ENCODE peak calls at places on chromosomes 4 and X, in four cellular contexts. D, L, E and K are unnamed samples. For H3K4me1, the result is how much of the 10 kb centered on the place peaks cover.

GRCh38 chr4:176359590-176359989 is 39.8 kb downstream of the SPCS3 start:
- DNase-seq in D (no peak), L (no peak), E (no peak), K (no peak)

GRCh38 chrX:47146121-47146935 is 1.3 kb downstream of the RBM10 start:
- DNase-seq in E (no peak), D (no peak), L (no peak), K (no peak)

GRCh38 chr4:147714575-147715401 is 17.1 kb upstream of the ARHGAP10 start:
- DNase-seq in E (no peak), L (no peak), D (no peak), K (no peak)

GRCh38 chrX:129577473-129577872 is 37.4 kb downstream of the OCRL start:
- DNase-seq in L (peak), E (no peak), D (peak), K (no peak)

GRCh38 chr4:20868108-20868507 is 167.8 kb downstream of the PACRGL start:
- DNase-seq in E (no peak), L (no peak), D (no peak), K (no peak)

GRCh38 chr4:181757921-181758320 is 485.3 kb upstream of the TENM3 start:
- DNase-seq in L (no peak), D (no peak), E (no peak), K (no peak)

GRCh38 chr4:111689731-111690130 is 455.5 kb upstream of the FAM241A start:
- DNase-seq in E (no peak), L (no peak), D (no peak), K (no peak)

GRCh38 chr4:55879224-55879623 is 25.8 kb downstream of the EXOC1 start:
- DNase-seq in L (no peak), E (no peak), D (no peak), K (no peak)

GRCh38 chr4:39472396-39472795 is 13.5 kb downstream of the LIAS start:
- DNase-seq in L (no peak), E (no peak), D (no peak), K (no peak)

GRCh38 chr4:153887217-153887616 is 98.3 kb upstream of the SFRP2 start:
- DNase-seq in L (no peak), D (no peak), E (no peak), K (no peak)

GRCh38 chr4:39134674-39135073 is 47.7 kb upstream of the WDR19 start:
- DNase-seq in L (no peak), E (no peak), D (no peak), K (no peak)

GRCh38 chrX:100649550-100650356 is 5.8 kb downstream of the SRPX2 start:
- DNase-seq in L (no peak), D (peak), E (no peak), K (peak)

GRCh38 chr4:139245590-139245989 is 34.4 kb downstream of the MGARP start:
- DNase-seq in L (no peak), E (no peak), D (no peak), K (no peak)

GRCh38 chrX:123108513-123109427 is 75.3 kb upstream of the GRIA3 start:
- DNase-seq in D (no peak), L (no peak), E (no peak), K (no peak)

GRCh38 chrX:153633048-153633447 is 14.0 kb upstream of the DUSP9 start:
- DNase-seq in E (no peak), D (no peak), L (no peak), K (no peak)

GRCh38 chr4:162274354-162274753 is 110.6 kb upstream of the FSTL5 start:
- DNase-seq in L (no peak), E (peak), D (no peak), K (no peak)

GRCh38 chr4:74692973-74693372 is 101.3 kb downstream of the BTC start:
- DNase-seq in D (no peak), L (no peak), E (no peak), K (no peak)

GRCh38 chrX:8726031-8726652 is 5.8 kb downstream of the ANOS1 start:
- DNase-seq in D (no peak), E (no peak), L (no peak), K (no peak)

GRCh38 chr4:101306225-101306624 is 41.1 kb downstream of the PPP3CA start:
- DNase-seq in D (no peak), E (no peak), L (no peak), K (no peak)

GRCh38 chr4:95761441-95761840 is 78.5 kb upstream of the PDHA2 start:
- DNase-seq in E (no peak), D (peak), L (no peak), K (no peak)

GRCh38 chr4:88523325-88524129 is at the start of gene PYURF:
- DNase-seq in E (peak), L (peak), D (peak), K (peak)

GRCh38 chr4:120266602-120267001 is 200.0 kb upstream of the MAD2L1 start:
- DNase-seq in E (no peak), D (no peak), L (no peak), K (no peak)

GRCh38 chr4:120263623-120264022 is 197.0 kb upstream of the MAD2L1 start:
- DNase-seq in E (no peak), L (no peak), D (no peak), K (no peak)

GRCh38 chr4:120261117-120261516 is 194.5 kb upstream of the MAD2L1 start:
- DNase-seq in E (no peak), D (no peak), L (no peak), K (no peak)
- TF ChIP-seq ESRRA in E (no peak), D (no peak), L (no peak), K (no peak)

DNA sequence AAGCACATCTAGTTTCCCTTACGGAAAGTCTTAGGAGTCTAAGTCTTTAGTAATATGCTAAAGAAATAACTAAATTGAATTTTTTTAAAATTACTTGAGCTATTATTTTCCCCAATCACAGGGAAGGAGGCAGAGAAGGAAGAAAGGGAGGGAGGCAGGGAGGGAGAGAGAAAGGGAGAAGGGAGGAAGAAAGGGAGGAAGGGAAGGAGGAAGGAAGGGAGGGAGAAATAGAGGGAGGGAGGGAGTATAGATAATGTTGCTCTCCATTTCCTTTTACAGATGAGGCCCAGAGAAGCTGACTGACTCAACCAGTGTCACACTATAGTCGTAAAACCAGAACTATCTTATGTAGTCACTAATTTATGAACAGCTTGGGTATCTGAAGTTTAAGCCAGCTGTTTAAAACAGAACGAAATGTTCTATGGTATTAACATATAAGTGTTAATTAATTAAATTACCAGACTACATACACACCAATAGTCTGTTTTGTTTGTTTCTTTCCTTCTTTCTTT is 14.6 kb downstream of the SH3RF1 start:
- DNase-seq in L (no peak), E (no peak), D (no peak), K (no peak)
- H3K4me1 ChIP-seq in L (under half), E (under half), D (half or more), K (half or more)

GRCh38 chr4:41622816-41623215 is 84.9 kb downstream of the LIMCH1 start:
- DNase-seq in E (no peak), D (no peak), L (no peak), K (no peak)
- TF ChIP-seq ESRRA in E (no peak), D (no peak), L (no peak), K (no peak)

GRCh38 chr4:2408401-2408958 is 10.0 kb downstream of the ZFYVE28 start:
- DNase-seq in D (peak), E (no peak), L (peak), K (no peak)

GRCh38 chr4:2409381-2409783 is 9.1 kb downstream of the ZFYVE28 start:
- DNase-seq in E (no peak), L (no peak), D (no peak), K (no peak)

GRCh38 chr4:2406920-2407319 is 11.5 kb downstream of the ZFYVE28 start:
- DNase-seq in D (no peak), E (no peak), L (no peak), K (no peak)

GRCh38 chr4:2408976-2409375 is 9.5 kb downstream of the ZFYVE28 start:
- DNase-seq in E (no peak), L (no peak), D (no peak), K (no peak)

DNA sequence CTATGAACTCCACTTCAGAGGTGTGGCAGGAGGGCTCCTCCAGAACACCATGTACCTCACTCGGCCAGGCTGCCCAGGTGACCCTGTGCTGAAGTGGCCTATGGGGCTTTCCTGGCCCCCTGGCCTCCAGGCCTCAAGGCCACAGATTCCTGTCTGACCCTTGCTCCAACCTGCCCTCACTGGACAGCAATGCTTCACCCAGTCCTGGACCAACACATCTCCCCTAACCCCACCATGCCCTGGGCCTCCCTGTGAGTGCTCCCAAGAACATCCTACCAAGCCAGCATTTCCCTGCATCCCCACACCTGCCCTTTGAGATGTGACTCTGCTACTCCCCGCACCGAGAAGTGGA is 10.5 kb downstream of the ZFYVE28 start:
- DNase-seq in L (no peak), E (no peak), D (no peak), K (no peak)
- H3K4me1 ChIP-seq in L (under half), E (under half), D (under half), K (under half)

GRCh38 chr4:123397276-123398150 is 918 bp downstream of the SPRY1 start:
- DNase-seq in L (no peak), E (no peak), D (peak), K (peak)
- TF ChIP-seq ESRRA in L (no peak), E (no peak), D (no peak), K (no peak)

DNA sequence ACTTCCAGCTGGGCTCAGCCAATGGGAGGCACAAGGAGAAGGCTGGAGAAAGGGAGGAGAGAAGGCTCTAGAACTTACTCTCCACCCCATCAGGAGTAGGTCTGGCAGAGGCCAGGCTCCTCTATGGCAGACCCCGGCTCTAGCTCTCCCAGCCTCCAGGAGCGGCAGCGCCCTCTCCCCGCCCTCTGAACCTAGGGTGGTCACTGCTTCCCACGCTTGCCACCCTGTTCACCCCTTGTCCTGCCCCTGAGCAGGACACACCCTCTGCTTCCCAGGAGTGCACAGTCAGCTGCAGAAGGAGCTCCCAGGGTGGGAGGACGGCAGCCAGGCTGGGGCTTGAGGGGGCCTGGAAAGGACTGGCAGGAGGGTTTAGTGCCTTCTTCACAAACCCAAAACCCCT is 53.0 kb upstream of the CRMP1 start:
- DNase-seq in D (no peak), L (no peak), E (no peak), K (no peak)
- H3K4me1 ChIP-seq in D (under half), L (under half), E (under half), K (under half)

GRCh38 chr4:135267148-135267878 is 1065.7 kb upstream of the PABPC4L start:
- DNase-seq in D (no peak), E (no peak), L (no peak), K (no peak)

GRCh38 chr4:135274461-135274860 is 1072.9 kb upstream of the PABPC4L start:
- DNase-seq in D (no peak), E (no peak), L (no peak), K (no peak)

GRCh38 chr4:135269125-135269772 is 1067.7 kb upstream of the PABPC4L start:
- DNase-seq in E (peak), D (no peak), L (no peak), K (no peak)
- TF ChIP-seq ESRRA in E (no peak), D (no peak), L (no peak), K (no peak)

GRCh38 chr4:79178770-79179169 is 147.1 kb downstream of the NAA11 start:
- DNase-seq in L (no peak), D (no peak), E (no peak), K (no peak)
- H3K4me1 ChIP-seq in L (under half), D (under half), E (under half), K (under half)

GRCh38 chr4:107896158-107896645 is 35.1 kb upstream of the CYP2U1 start:
- DNase-seq in E (no peak), L (no peak), D (peak), K (peak)
- TF ChIP-seq ESRRA in E (no peak), L (no peak), D (no peak), K (no peak)

GRCh38 chr4:10091531-10092181 is 24.9 kb downstream of the WDR1 start:
- DNase-seq in E (no peak), L (no peak), D (no peak), K (no peak)
- H3K4me1 ChIP-seq in E (under half), L (under half), D (under half), K (under half)